ENCODE peak calls at places on chromosomes 16 and 17, in six cellular contexts. O, L, U, Z, I and W are unnamed samples.

GRCh38 chr17:56292010-56292409 is 138.7 kb downstream of the ANKFN1 start:
- DNase-seq in O (peak), L (no peak), U (no peak), Z (no peak), I (no peak), W (no peak)

GRCh38 chr16:47013910-47014309 is 40.4 kb upstream of the DNAJA2 start:
- DNase-seq in O (no peak), L (no peak), U (no peak), Z (no peak), I (no peak), W (no peak)

GRCh38 chr16:58678716-58679115 is 5.9 kb downstream of the SLC38A7 start:
- DNase-seq in O (no peak), L (no peak), U (no peak), Z (peak), I (no peak), W (no peak)

GRCh38 chr16:75319513-75320401 is 68.3 kb upstream of the BCAR1 start:
- DNase-seq in O (peak), L (peak), U (no peak), Z (no peak), I (no peak), W (no peak)

GRCh38 chr17:79814966-79815835 is 18.3 kb upstream of the CBX8 start:
- DNase-seq in O (no peak), L (no peak), U (no peak), Z (no peak), I (no peak), W (no peak)

GRCh38 chr16:27318399-27319256 is 4.9 kb downstream of the IL4R start:
- DNase-seq in O (peak), L (no peak), U (peak), Z (no peak), I (peak), W (no peak)

GRCh38 chr17:21215935-21216334 is 2.0 kb upstream of the TMEM11 start:
- DNase-seq in O (peak), L (no peak), U (no peak), Z (no peak), I (no peak), W (no peak)

GRCh38 chr16:63066552-63066951 is 1030.3 kb upstream of the CDH8 start:
- DNase-seq in O (no peak), L (no peak), U (no peak), Z (no peak), I (no peak), W (no peak)

GRCh38 chr17:32111141-32111771 is 31.0 kb upstream of the RHOT1 start:
- DNase-seq in O (peak), L (peak), U (peak), Z (no peak), I (peak), W (no peak)

GRCh38 chr16:83942815-83943515 is 10.1 kb upstream of the OSGIN1 start:
- DNase-seq in O (no peak), L (no peak), U (no peak), Z (no peak), I (no peak), W (no peak)

GRCh38 chr17:66123163-66123562 is 68.8 kb downstream of the CEP112 start:
- DNase-seq in O (peak), L (no peak), U (no peak), Z (no peak), I (no peak), W (no peak)

GRCh38 chr16:78437352-78437968 is 338.0 kb downstream of the WWOX start:
- DNase-seq in O (peak), L (peak), U (peak), Z (peak), I (peak), W (no peak)

GRCh38 chr17:67186782-67187181 is 58.2 kb downstream of the HELZ start:
- DNase-seq in O (no peak), L (no peak), U (no peak), Z (no peak), I (no peak), W (no peak)

GRCh38 chr17:48729335-48730239 is 1.0 kb upstream of the HOXB13 start:
- DNase-seq in O (peak), L (no peak), U (no peak), Z (no peak), I (no peak), W (no peak)

GRCh38 chr17:75736173-75736835 is 15.0 kb downstream of the ITGB4 start:
- DNase-seq in O (no peak), L (no peak), U (no peak), Z (no peak), I (no peak), W (no peak)

GRCh38 chr17:49845210-49845782 is 2.6 kb downstream of the TAC4 start:
- DNase-seq in O (no peak), L (no peak), U (no peak), Z (no peak), I (no peak), W (no peak)